ENCODE peak calls at places on chromosomes 1 and 21, in four cellular contexts. O is breast epithelium, G is SK-N-SH, B is left lung. W is an unnamed sample.

GRCh38 chr1:204271970-204272369 is 58.2 kb upstream of the GOLT1A start:
- DNase-seq in G (no peak), O (no peak), B (no peak), W (no peak)

GRCh38 chr21:32732544-32732943 is 4.7 kb upstream of the SYNJ1 start:
- DNase-seq in B (no peak), G (no peak), O (no peak), W (no peak)

GRCh38 chr1:160095382-160096105 is 2.9 kb downstream of the IGSF8 start:
- DNase-seq in G (no peak), O (no peak), B (no peak), W (no peak)

GRCh38 chr1:5580926-5581325 is 411.3 kb downstream of the NPHP4 start:
- DNase-seq in B (no peak), O (no peak), G (no peak), W (no peak)

GRCh38 chr1:55150880-55151582 is 64.1 kb downstream of the USP24 start:
- DNase-seq in O (no peak), B (no peak), G (no peak), W (no peak)

GRCh38 chr1:117093091-117093534 is 28.4 kb downstream of the TRIM45 start:
- DNase-seq in B (no peak), G (no peak), O (no peak), W (no peak)

GRCh38 chr1:48725331-48725730 is 51.4 kb downstream of the BEND5 start:
- DNase-seq in G (no peak), B (no peak), O (no peak), W (no peak)

GRCh38 chr1:115718011-115718754 is 50.3 kb downstream of the CASQ2 start:
- DNase-seq in G (peak; percentile 41), O (no peak), B (no peak), W (no peak)

GRCh38 chr1:184387069-184387870 is 441 bp downstream of the C1orf21 start:
- DNase-seq in G (peak; percentile 79), B (peak; percentile 51), O (peak; percentile 28), W (peak; percentile 4)

GRCh38 chr1:160855181-160855981 is 7.3 kb downstream of the CD244 start:
- DNase-seq in G (no peak), O (no peak), B (no peak), W (no peak)

GRCh38 chr1:41907446-41907845 is 11.3 kb downstream of the HIVEP3 start:
- DNase-seq in B (no peak), G (no peak), O (no peak), W (no peak)

GRCh38 chr1:9833632-9834031 is 9.9 kb upstream of the CLSTN1 start:
- DNase-seq in G (no peak), B (no peak), O (no peak), W (no peak)

GRCh38 chr1:1305300-1306069 is 2.2 kb downstream of the ACAP3 start:
- DNase-seq in B (peak; percentile 72), O (no peak), G (no peak), W (peak; percentile 55)

GRCh38 chr1:53587252-53587992 is 128.2 kb downstream of the DMRTB1 start:
- DNase-seq in O (no peak), G (no peak), B (no peak), W (no peak)

GRCh38 chr1:229411434-229412055 is 22.3 kb downstream of the ACTA1 start:
- DNase-seq in B (no peak), G (no peak), O (no peak), W (no peak)

GRCh38 chr1:30783244-30783915 is 25.8 kb upstream of the LAPTM5 start:
- DNase-seq in B (peak; percentile 75), G (no peak), O (no peak), W (no peak)

GRCh38 chr21:33362044-33362555 is 37.3 kb downstream of the IFNAR1 start:
- DNase-seq in G (no peak), O (no peak), B (no peak), W (peak; percentile 73)

GRCh38 chr1:119447344-119447743 is 32.4 kb downstream of the HSD3B2 start:
- DNase-seq in O (no peak), B (no peak), G (no peak), W (no peak)

GRCh38 chr1:104295516-104295915 is 545.8 kb downstream of the AMY1C start:
- DNase-seq in O (no peak), G (no peak), B (no peak), W (no peak)

GRCh38 chr1:46406881-46407608 is 12.9 kb downstream of the FAAH start:
- DNase-seq in G (peak; percentile 52), B (no peak), O (no peak), W (no peak)

GRCh38 chr1:205454903-205455335 is 926 bp downstream of the BLACAT1 start:
- DNase-seq in O (no peak), G (no peak), B (no peak), W (no peak)

GRCh38 chr1:93735722-93736121 is 54.1 kb upstream of the BCAR3 start:
- DNase-seq in O (no peak), B (no peak), G (no peak), W (no peak)

GRCh38 chr21:24844672-24845071 is 762.6 kb downstream of the MRPL39 start:
- DNase-seq in O (no peak), B (no peak), G (peak; percentile 40), W (no peak)

GRCh38 chr1:206672844-206673758 is 11.6 kb upstream of the MAPKAPK2 start:
- DNase-seq in B (no peak), G (no peak), O (no peak), W (no peak)

GRCh38 chr1:167705250-167705649 is 16.5 kb upstream of the MPZL1 start:
- DNase-seq in B (no peak), O (no peak), G (no peak), W (no peak)

GRCh38 chr1:167706363-167706762 is 15.4 kb upstream of the MPZL1 start:
- DNase-seq in O (no peak), G (no peak), B (no peak), W (no peak)

GRCh38 chr1:167706931-167707877 is 14.6 kb upstream of the MPZL1 start:
- DNase-seq in B (no peak), G (no peak), O (no peak), W (no peak)

GRCh38 chr1:167708940-167709389 is 12.8 kb upstream of the MPZL1 start:
- DNase-seq in B (no peak), G (no peak), O (no peak), W (no peak)

DNA sequence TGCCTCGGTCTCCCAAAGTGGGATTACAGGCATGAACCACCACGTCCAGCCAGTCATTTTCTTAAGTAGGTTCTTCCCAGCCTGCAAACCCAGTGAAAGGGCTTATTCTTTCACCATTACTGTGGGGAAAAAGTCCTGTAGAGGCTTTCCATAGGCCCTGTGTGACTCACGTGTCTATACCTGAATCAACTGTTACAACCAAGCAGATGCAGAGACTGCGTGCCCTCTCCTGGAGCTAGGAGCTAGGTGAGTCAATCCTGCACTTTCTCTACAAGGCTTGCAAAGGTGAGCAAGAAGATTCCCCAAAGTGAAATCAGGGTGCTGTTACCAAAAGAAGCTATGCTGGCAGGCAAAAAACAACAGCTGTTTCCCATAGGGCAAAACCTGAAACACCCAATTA is 13.8 kb upstream of the MPZL1 start:
- DNase-seq in O (no peak), B (no peak), G (no peak), W (no peak)
- H3K4me1 ChIP-seq in O (no peaks in the 10 kb centered on the region), B (no peaks in the 10 kb centered on the region), G (no peaks in the 10 kb centered on the region), W (no peaks in the 10 kb centered on the region)

GRCh38 chr1:174963547-174964125 is 36.1 kb upstream of the CACYBP start:
- DNase-seq in O (no peak), B (no peak), G (no peak), W (no peak)

GRCh38 chr1:174967845-174968705 is 31.7 kb upstream of the CACYBP start:
- DNase-seq in G (no peak), O (no peak), B (no peak), W (no peak)

GRCh38 chr1:174966000-174966572 is 33.7 kb upstream of the CACYBP start:
- DNase-seq in B (no peak), O (no peak), G (no peak), W (no peak)

GRCh38 chr1:174965006-174965971 is 34.5 kb upstream of the CACYBP start:
- DNase-seq in G (no peak), O (no peak), B (peak; percentile 46), W (no peak)

DNA sequence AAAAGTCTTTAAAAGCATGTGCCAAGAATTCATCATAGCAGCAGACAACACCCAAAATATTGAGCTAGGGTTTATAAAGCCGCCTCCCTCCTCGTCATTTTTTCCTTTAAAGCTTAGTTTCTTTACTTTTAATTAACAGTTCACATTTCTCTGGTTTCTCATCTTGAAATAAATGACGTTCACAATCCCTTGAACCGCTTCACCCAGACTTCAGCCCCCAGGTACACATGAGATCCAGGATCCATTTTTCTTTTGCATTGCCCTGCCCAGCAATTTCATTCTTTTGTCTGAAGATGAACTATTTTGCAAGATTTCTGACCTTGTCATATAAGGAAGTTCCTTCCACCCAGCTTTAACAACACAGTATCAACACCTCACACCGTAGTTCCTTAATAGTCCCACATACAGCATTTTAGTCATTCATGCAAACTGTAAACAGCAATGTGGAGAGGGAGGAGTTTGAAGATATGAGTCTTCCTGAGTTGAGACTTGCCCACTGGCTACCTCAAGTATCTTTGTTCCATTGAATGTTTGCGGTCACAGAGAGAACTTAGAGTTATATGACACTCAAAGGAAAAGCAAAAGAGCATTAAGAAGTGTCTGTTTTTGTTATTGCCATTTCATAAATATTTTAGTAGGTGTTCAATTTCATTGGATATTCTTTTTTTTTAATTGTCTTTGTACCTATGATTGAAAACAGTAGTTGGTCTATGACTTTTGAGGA is 35.3 kb upstream of the CACYBP start:
- DNase-seq in B (no peak), O (no peak), G (no peak), W (no peak)
- H3K4me1 ChIP-seq in B (peaks cover 63% of the 10 kb centered on the region), O (peaks cover 25% of the 10 kb centered on the region), G (no peaks in the 10 kb centered on the region), W (peaks cover 49% of the 10 kb centered on the region)

GRCh38 chr1:169779150-169779549 is 15.6 kb downstream of the METTL18 start:
- DNase-seq in O (no peak), B (no peak), G (no peak), W (no peak)
- H3K4me1 ChIP-seq in O (no peaks in the 10 kb centered on the region), B (no peaks in the 10 kb centered on the region), G (peaks cover 22% of the 10 kb centered on the region), W (no peaks in the 10 kb centered on the region)

DNA sequence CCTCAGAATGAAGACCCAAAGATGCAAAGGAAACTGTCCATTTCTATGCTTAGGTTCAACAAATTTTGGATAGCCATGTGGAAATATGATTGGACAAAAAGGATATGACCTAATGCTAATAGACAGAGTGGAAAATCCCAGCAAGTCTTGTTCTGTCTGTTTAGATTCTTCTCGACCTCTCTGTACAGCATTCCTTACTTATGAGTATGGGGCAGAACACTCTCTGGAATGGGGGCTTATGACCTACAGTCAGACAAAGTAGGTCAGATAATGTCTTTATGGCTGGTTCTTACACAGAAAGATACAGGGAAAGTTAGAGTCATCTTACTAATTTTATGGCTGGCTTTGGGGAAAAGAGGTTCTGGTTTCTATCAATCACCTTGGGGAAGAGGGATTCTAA is 2.8 kb downstream of the GCSAML start:
- DNase-seq in G (no peak), O (no peak), B (no peak), W (no peak)
- H3K4me1 ChIP-seq in G (no peaks in the 10 kb centered on the region), O (no peaks in the 10 kb centered on the region), B (no peaks in the 10 kb centered on the region), W (no peaks in the 10 kb centered on the region)

W was measured in effector memory CD4-positive, alpha-beta T cell.